ENCODE peak calls at places on chromosomes 2 and 18, in four cellular contexts. R is right cardiac atrium, S is A549, W is adipocyte. G is an unnamed sample.

GRCh38 chr2:85584857-85585780 is 888 bp downstream of the VAMP5 start:
- DNase-seq in W (peak; percentile 39), R (peak; percentile 71), S (peak; percentile 72), G (no peak)

GRCh38 chr18:57839942-57840381 is 36.8 kb upstream of the ATP8B1 start:
- DNase-seq in W (peak; percentile 63), S (peak; percentile 13), R (no peak), G (no peak)

GRCh38 chr2:216695401-216695821 is at the start of gene IGFBP5:
- DNase-seq in R (peak; percentile 96), S (no peak), W (peak; percentile 96), G (peak; percentile 38)

GRCh38 chr2:55014962-55015939 is 35.0 kb downstream of the RTN4 start:
- DNase-seq in R (peak; percentile 28), W (peak; percentile 91), S (peak; percentile 89), G (peak; percentile 67)

GRCh38 chr18:61167902-61168301 is 165.3 kb upstream of the CDH20 start:
- DNase-seq in S (no peak), W (no peak), R (no peak), G (no peak)

GRCh38 chr2:86628091-86628522 is 4.4 kb upstream of the RNF103 start:
- DNase-seq in R (peak; percentile 50), S (no peak), W (no peak), G (no peak)

GRCh38 chr18:78904179-78904531 is 75.5 kb upstream of the SALL3 start:
- DNase-seq in S (no peak), W (no peak), R (no peak), G (no peak)

GRCh38 chr18:79405781-79406575 is 10.2 kb downstream of the NFATC1 start:
- DNase-seq in S (no peak), R (peak; percentile 85), W (no peak), G (no peak)

GRCh38 chr2:64342195-64343099 is 111.5 kb upstream of the LGALSL start:
- DNase-seq in S (no peak), R (no peak), W (no peak), G (no peak)

GRCh38 chr2:205129531-205129930 is 552.8 kb upstream of the NRP2 start:
- DNase-seq in R (no peak), W (no peak), S (no peak), G (no peak)

GRCh38 chr2:150478206-150478974 is 9.1 kb downstream of the RND3 start:
- DNase-seq in S (no peak), W (peak; percentile 54), R (no peak), G (no peak)

GRCh38 chr2:3163401-3163800 is 214.2 kb downstream of the EIPR1 start:
- DNase-seq in S (no peak), W (no peak), R (no peak), G (no peak)

GRCh38 chr2:119468154-119468955 is 36.7 kb downstream of the TMEM37 start:
- DNase-seq in W (peak; percentile 8), S (no peak), R (no peak), G (no peak)

GRCh38 chr2:201996006-201996405 is 37.6 kb upstream of the FZD7 start:
- DNase-seq in R (no peak), W (no peak), S (no peak), G (no peak)

GRCh38 chr18:13221821-13222220 is 3.3 kb downstream of the LDLRAD4 start:
- DNase-seq in S (no peak), R (peak; percentile 94), W (no peak), G (no peak)

GRCh38 chr2:9594361-9595063 is 36.3 kb downstream of the YWHAQ start:
- DNase-seq in R (no peak), W (peak; percentile 74), S (peak; percentile 56), G (no peak)
- H3K4me3 ChIP-seq in R (no peak overlapping the region), W (peak overlapping the region; percentile 38), S (no peak overlapping the region), G (no peak overlapping the region)

DNA sequence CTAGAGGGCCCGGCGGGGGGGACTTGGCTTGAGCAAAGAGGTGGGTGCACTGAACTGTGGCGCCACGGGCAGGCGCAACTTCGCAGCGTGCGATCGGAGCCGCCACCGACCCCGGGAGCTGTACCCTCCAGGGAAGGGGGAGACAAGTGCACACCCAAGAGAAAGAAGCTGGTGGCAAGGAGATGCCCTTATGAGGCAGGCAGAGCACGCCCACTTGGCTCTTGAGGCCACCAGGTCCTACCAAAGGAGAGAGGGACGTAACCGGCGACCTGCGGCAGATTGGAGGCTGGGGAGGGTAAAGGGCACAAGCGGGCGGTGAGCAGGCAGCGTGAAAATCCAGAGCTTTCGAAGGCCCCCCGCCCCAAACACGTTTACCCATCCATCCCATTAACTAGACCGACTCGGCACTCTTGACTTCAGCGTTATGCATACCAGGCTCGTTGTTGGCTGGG is 967 bp downstream of the DLX2 start:
- DNase-seq in S (no peak), W (no peak), R (peak; percentile 30), G (no peak)
- H3K4me3 ChIP-seq in S (peak overlapping the region; percentile 74), W (peak overlapping the region; percentile 81), R (peak overlapping the region; percentile 53), G (peak overlapping the region; percentile 49)

GRCh38 chr2:174326880-174327558 is 7.7 kb upstream of the SP9 start:
- DNase-seq in W (peak; percentile 14), R (no peak), S (no peak), G (no peak)
- H3K4me3 ChIP-seq in W (peak overlapping the region; percentile 82), R (peak overlapping the region; percentile 20), S (peak overlapping the region; percentile 51), G (peak overlapping the region; percentile 49)

DNA sequence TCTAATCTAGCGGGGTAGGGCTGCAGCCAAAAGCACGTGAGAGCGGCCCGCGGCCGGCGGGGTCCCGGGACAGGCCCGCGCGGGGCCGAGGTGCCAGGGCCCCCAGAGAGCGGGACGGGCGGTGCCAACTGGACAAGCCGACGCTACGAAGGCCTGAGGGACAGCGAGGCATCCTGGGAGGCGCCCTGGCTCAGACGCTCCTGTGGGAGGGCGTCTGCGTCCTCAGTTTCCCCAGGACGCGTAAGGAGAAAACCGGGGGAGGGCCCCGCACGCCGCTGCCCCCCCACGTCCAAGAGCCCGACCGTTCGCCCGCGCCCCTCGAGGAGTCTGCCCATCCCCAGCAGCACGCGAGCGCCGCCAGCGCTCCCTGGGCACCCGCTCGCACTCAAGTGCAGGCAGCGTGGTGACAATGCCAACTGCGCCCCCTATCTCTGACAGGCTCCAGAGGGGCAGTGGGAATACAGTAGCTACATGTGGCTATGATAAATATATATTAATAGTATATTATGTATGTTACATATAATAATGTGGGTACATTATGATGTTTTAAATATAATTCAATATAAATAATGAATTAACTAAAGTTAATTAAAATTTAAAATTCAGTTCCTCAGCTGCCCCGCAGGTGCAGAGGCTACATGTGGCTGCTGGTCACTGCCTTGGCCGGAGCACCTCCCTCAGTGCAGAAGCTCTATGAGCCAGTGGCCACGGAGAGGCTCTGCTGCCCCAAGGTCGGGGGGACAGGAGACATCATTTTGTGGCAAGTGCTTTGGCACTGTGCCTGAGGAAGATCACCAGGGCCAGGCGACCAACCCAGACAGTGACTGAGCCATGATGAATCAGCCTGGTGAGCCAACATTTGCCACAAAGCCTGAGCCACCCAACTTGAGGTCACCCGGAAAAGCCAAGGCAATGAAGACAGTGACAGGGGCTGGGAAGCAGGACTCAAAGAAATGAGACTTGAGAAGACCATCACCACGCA is 5.5 kb upstream of the SFT2D3 start:
- DNase-seq in W (peak; percentile 83), S (peak; percentile 80), R (peak; percentile 77), G (peak; percentile 73)
- H3K4me3 ChIP-seq in W (peak overlapping the region; percentile 68), S (peak overlapping the region; percentile 39), R (peak overlapping the region; percentile 29), G (peak overlapping the region; percentile 30)

GRCh38 chr2:213066445-213066746 is 85.0 kb downstream of the IKZF2 start:
- DNase-seq in R (no peak), S (no peak), W (no peak), G (no peak)
- H3K4me3 ChIP-seq in R (no peak overlapping the region), S (no peak overlapping the region), W (peak overlapping the region; percentile 75), G (peak overlapping the region; percentile 12)

DNA sequence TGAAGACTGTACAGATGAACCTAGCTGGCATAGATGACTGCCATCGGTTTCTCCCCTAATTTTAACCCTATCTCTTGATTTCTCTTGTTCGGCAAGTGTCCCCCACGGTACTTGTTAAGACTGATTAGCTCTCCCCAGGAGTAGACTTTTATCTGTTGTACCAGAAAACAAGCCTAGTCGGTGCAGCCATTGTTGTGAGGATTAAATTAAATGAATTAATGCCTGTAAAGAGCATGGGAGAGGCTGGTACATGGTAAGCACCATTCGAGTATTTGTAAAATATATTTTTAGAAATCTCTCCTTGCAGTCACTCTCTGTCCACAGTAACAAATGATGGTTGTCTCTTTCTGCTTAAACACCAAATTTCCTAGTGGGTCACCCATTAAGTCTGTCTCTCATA is 2.6 kb upstream of the B4GALT6 start:
- DNase-seq in R (no peak), W (no peak), S (no peak), G (no peak)
- H3K4me3 ChIP-seq in R (no peak overlapping the region), W (no peak overlapping the region), S (no peak overlapping the region), G (no peak overlapping the region)

GRCh38 chr2:11134349-11134748 is 20.9 kb upstream of the SLC66A3 start:
- DNase-seq in R (no peak), S (no peak), W (no peak), G (no peak)
- H3K4me3 ChIP-seq in R (no peak overlapping the region), S (no peak overlapping the region), W (no peak overlapping the region), G (no peak overlapping the region)

G was measured in WERI-Rb-1.